ENCODE peak calls at places on chromosome 1, in six cellular contexts. G is K562, H is A549, N is GM12878, P is endothelial cell of umbilical vein, Y is HepG2. K is an unnamed sample.
A peak's percentile ranks its signal among the peaks of the same experiment; 100 is the strongest.

GRCh38 chr1:151510614-151510956 is 602 bp upstream of the CGN start:
- DNase-seq in G (no peak), H (no peak), N (no peak), P (no peak), Y (no peak), K (no peak)

GRCh38 chr1:63833346-63834065 is 59.7 kb downstream of the ROR1 start:
- DNase-seq in G (no peak), H (no peak), N (no peak), P (no peak), Y (no peak), K (no peak)

GRCh38 chr1:240967070-240967724 is 355.2 kb upstream of the GREM2 start:
- DNase-seq in G (no peak), H (no peak), N (no peak), P (peak; percentile 4), Y (peak; percentile 3), K (peak; percentile 9)

GRCh38 chr1:82160036-82160435 is 359.3 kb downstream of the ADGRL2 start:
- DNase-seq in G (no peak), H (no peak), N (no peak), P (no peak), Y (no peak), K (no peak)

GRCh38 chr1:174742805-174743653 is 256.7 kb upstream of the CACYBP start:
- DNase-seq in G (no peak), H (no peak), N (no peak), P (no peak), Y (no peak), K (no peak)

GRCh38 chr1:58548381-58548780 is 1.9 kb upstream of the OMA1 start:
- DNase-seq in G (no peak), H (no peak), N (no peak), P (no peak), Y (peak; percentile 24), K (peak; percentile 66)

GRCh38 chr1:116504308-116505156 is 66.3 kb downstream of the CD58 start:
- DNase-seq in G (peak; percentile 97), H (peak; percentile 8), N (peak; percentile 91), P (no peak), Y (no peak), K (peak; percentile 99)

GRCh38 chr1:168920456-168921094 is 185.9 kb upstream of the ATP1B1 start:
- DNase-seq in G (no peak), H (peak; percentile 44), N (no peak), P (peak; percentile 90), Y (peak; percentile 70), K (no peak)

GRCh38 chr1:115098979-115099692 is 9.8 kb upstream of the TSPAN2 start:
- DNase-seq in G (no peak), H (no peak), N (peak; percentile 37), P (peak; percentile 65), Y (no peak), K (peak; percentile 79)

GRCh38 chr1:43565600-43566360 is 35.1 kb downstream of the PTPRF start:
- DNase-seq in G (peak; percentile 57), H (no peak), N (no peak), P (peak; percentile 29), Y (no peak), K (peak; percentile 45)

GRCh38 chr1:35369922-35370671 is 101.6 kb downstream of the ZMYM4 start:
- DNase-seq in G (peak; percentile 38), H (no peak), N (no peak), P (peak; percentile 94), Y (no peak), K (peak; percentile 40)

GRCh38 chr1:235424092-235424491 is 56.9 kb downstream of the TBCE start:
- DNase-seq in G (no peak), H (no peak), N (no peak), P (no peak), Y (no peak), K (no peak)

GRCh38 chr1:160584784-160585183 is 5.5 kb upstream of the CD84 start:
- DNase-seq in G (no peak), H (no peak), N (no peak), P (no peak), Y (no peak), K (no peak)

GRCh38 chr1:58206749-58207148 is 339.8 kb downstream of the OMA1 start:
- DNase-seq in G (no peak), H (no peak), N (no peak), P (no peak), Y (no peak), K (no peak)

GRCh38 chr1:225816643-225817538 is 7.0 kb downstream of the EPHX1 start:
- DNase-seq in G (no peak), H (no peak), N (no peak), P (peak; percentile 75), Y (no peak), K (no peak)

GRCh38 chr1:198725090-198725489 is 86.2 kb downstream of the PTPRC start:
- DNase-seq in G (no peak), H (no peak), N (no peak), P (no peak), Y (no peak), K (no peak)

GRCh38 chr1:119811985-119812557 is 811 bp upstream of the REG4 start:
- DNase-seq in G (no peak), H (no peak), N (no peak), P (no peak), Y (no peak), K (no peak)

GRCh38 chr1:1433804-1434130 is 1.7 kb upstream of the VWA1 start:
- DNase-seq in G (peak; percentile 66), H (no peak), N (no peak), P (peak; percentile 59), Y (no peak), K (peak; percentile 47)

DNA sequence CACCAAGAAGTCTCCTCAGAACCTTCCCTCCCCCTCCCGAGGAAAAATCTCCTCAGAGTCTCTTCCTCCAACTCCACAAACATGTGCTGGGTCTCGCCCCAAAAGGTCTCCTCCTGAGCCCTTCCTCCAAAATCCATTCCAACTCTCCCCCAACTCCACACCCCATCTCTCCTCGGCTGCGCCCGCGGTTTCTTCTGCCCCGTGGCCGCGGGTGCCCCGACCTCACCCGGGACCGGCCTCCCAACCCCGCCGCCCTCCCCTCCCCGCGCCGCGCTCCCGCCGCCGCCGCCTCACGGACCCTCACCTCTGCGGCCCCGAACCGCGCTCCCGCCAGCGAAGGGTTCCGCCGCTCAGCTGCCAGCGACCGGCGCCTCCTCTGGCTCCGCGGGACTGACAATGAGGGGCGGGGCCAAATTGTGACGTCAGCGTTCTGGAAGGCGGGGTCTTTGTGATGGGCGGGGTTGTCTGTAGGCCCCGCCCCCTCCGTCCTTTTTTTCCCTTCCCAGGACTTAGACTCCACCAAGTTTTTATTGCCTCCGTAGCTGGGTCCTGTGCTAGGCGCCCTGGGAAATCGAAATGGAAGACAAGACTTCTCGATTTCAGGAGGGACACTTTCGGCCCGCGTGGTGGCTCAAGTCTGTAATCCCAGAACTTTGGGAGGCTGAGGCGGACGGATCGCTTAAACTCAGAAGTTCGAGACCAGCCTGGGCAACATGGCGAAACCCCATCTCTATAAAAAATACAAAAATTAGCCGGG is at the start of gene LUZP1:
- DNase-seq in G (peak; percentile 88), H (no peak), N (no peak), P (peak; percentile 93), Y (peak; percentile 62), K (peak; percentile 86)
- TF ChIP-seq POLR2A in G (peak; percentile 88), H (peak; percentile 71), N (peak; percentile 89), P (peak; percentile 88), Y (peak; percentile 56), K (peak; percentile 85)

GRCh38 chr1:100611086-100611485 is 73.1 kb downstream of the GPR88 start:
- DNase-seq in G (no peak), H (no peak), N (no peak), P (no peak), Y (no peak), K (no peak)

GRCh38 chr1:100612540-100612939 is 74.6 kb downstream of the GPR88 start:
- DNase-seq in G (no peak), H (no peak), N (no peak), P (no peak), Y (no peak), K (no peak)

GRCh38 chr1:100606438-100606837 is 68.5 kb downstream of the GPR88 start:
- DNase-seq in G (peak; percentile 14), H (no peak), N (no peak), P (peak; percentile 78), Y (no peak), K (peak; percentile 27)

GRCh38 chr1:100607628-100608240 is 69.8 kb downstream of the GPR88 start:
- DNase-seq in G (no peak), H (no peak), N (no peak), P (no peak), Y (no peak), K (no peak)

GRCh38 chr1:100609849-100610248 is 71.9 kb downstream of the GPR88 start:
- DNase-seq in G (no peak), H (no peak), N (no peak), P (no peak), Y (no peak), K (no peak)
- TF ChIP-seq CTCF in G (no peak), H (no peak), N (no peak), P (no peak), Y (no peak), K (no peak)

GRCh38 chr1:26882696-26883095 is 7.4 kb downstream of the GPN2 start:
- DNase-seq in G (no peak), H (no peak), N (no peak), P (no peak), Y (no peak), K (no peak)

GRCh38 chr1:26889580-26890466 is at the start of gene GPN2:
- DNase-seq in G (peak; percentile 96), H (peak; percentile 75), N (peak; percentile 46), P (peak; percentile 87), Y (peak; percentile 73), K (peak; percentile 85)

GRCh38 chr1:26890467-26890796 is 349 bp upstream of the GPN2 start:
- DNase-seq in G (no peak), H (no peak), N (no peak), P (no peak), Y (no peak), K (no peak)

DNA sequence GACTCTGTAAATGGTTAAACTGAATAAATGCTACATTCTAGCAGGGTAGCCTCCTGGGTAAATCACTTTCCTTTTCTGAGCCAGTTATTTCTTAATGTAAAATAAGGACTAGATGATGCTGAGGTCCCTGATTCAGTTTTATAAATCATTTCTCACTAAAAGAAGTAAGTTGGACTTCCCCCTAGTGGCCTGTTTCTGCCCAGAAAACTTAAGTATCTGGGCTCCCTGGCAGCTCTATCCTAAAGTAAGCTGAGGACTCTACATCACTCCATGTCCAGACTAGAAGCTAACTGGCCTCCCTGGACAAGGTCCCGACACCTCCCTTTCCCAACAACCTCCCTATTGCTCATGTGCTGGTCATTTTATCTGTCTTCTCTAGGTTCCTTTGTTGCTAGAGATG is 3.0 kb downstream of the GPN2 start:
- DNase-seq in G (peak; percentile 43), H (peak; percentile 35), N (no peak), P (peak; percentile 27), Y (no peak), K (peak; percentile 50)
- TF ChIP-seq MYC in G (no peak), H (no peak), N (no peak), P (no peak), Y (no peak), K (no peak)

DNA sequence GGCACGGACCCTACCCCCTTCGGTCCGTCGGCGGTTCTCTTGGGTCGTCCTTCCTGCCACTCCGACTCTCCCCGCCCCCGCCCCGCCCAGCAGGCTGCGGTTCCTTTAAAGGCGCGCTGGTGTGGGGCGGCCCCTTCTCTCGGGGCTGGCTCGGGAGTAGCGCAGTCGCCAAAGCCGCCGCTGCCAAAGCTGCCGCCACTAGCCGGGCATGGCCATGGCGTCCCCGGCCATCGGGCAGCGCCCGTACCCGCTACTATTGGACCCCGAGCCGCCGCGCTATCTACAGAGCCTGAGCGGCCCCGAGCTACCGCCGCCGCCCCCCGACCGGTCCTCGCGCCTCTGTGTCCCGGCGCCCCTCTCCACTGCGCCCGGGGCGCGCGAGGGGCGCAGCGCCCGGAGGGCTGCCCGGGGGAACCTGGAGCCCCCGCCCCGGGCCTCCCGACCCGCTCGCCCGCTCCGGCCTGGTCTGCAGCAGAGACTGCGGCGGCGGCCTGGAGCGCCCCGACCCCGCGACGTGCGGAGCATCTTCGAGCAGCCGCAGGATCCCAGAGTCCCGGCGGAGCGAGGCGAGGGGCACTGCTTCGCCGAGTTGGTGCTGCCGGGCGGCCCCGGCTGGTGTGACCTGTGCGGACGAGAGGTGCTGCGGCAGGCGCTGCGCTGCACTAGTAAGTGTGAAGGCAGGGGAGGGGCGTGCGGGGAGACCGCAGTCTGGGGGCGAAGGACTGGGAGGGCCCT is at the start of gene RASSF5:
- DNase-seq in G (peak; percentile 73), H (peak; percentile 73), N (no peak), P (peak; percentile 29), Y (no peak), K (peak; percentile 76)
- TF ChIP-seq POLR2A in G (no peak), H (peak; percentile 86), N (peak; percentile 83), P (no peak), Y (no peak), K (no peak)

K was measured in NB4.